ENCODE peak calls at places on chromosomes 3 and 15, in nine cellular contexts. F is RWPE1, K is choroid plexus epithelial cell, N is progenitor cell of endocrine pancreas, A is epithelial cell of proximal tubule, U is fibroblast of villous mesenchyme, O is MCF 10A, E is esophagus squamous epithelium, L is Calu3. D is an unnamed sample.

GRCh38 chr3:155449613-155450267 is 156.3 kb upstream of the STRIT1 start:
- DNase-seq in K (no peak), F (no peak), U (no peak), O (no peak), N (no peak), E (no peak), A (no peak), L (no peak), D (no peak)

GRCh38 chr15:43934480-43934879 is 107.7 kb downstream of the WDR76 start:
- DNase-seq in A (no peak), N (no peak), E (no peak), O (no peak), K (no peak), U (peak), F (no peak), L (no peak), D (no peak)

GRCh38 chr3:158936530-158937113 is 134.8 kb downstream of the MFSD1 start:
- DNase-seq in O (no peak), F (no peak), L (no peak), N (no peak), A (no peak), E (no peak), K (no peak), U (no peak), D (no peak)

GRCh38 chr3:79066481-79066880 is 701.3 kb downstream of the ROBO1 start:
- DNase-seq in O (no peak), K (no peak), U (no peak), N (no peak), A (no peak), L (no peak), F (no peak), E (no peak), D (no peak)

GRCh38 chr3:122691195-122691594 is 10.6 kb downstream of the PARP14 start:
- DNase-seq in F (peak), E (no peak), N (no peak), K (peak), U (peak), L (no peak), A (peak), O (peak), D (no peak)

GRCh38 chr3:125125822-125126245 is 70.0 kb upstream of the HEG1 start:
- DNase-seq in L (no peak), K (peak), U (peak), O (peak), E (no peak), A (no peak), F (peak), N (no peak), D (no peak)

GRCh38 chr3:99753268-99753975 is 64.2 kb upstream of the CMSS1 start:
- DNase-seq in K (peak), N (no peak), L (peak), O (peak), A (no peak), U (peak), E (no peak), F (peak), D (no peak)

GRCh38 chr15:74824976-74825375 is 1.5 kb upstream of the CPLX3 start:
- DNase-seq in N (no peak), U (no peak), A (no peak), L (no peak), F (no peak), O (no peak), K (no peak), E (no peak), D (no peak)

GRCh38 chr15:79478108-79478507 is 46.0 kb downstream of the MINAR1 start:
- DNase-seq in E (no peak), O (no peak), U (no peak), F (no peak), L (no peak), A (no peak), N (no peak), K (no peak), D (no peak)

GRCh38 chr3:107387555-107387954 is 10.3 kb downstream of the CCDC54 start:
- DNase-seq in E (no peak), N (no peak), O (peak), L (no peak), K (peak), U (no peak), A (no peak), F (no peak), D (no peak)

GRCh38 chr3:143158549-143158988 is 39.0 kb downstream of the CHST2 start:
- DNase-seq in F (no peak), N (no peak), L (no peak), U (peak), O (peak), A (no peak), E (no peak), K (peak), D (no peak)

GRCh38 chr3:52507359-52507758 is 12.2 kb downstream of the STAB1 start:
- DNase-seq in E (no peak), N (no peak), K (peak), U (peak), A (no peak), L (peak), O (peak), F (peak), D (no peak)

GRCh38 chr3:13638927-13639326 is 90.0 kb downstream of the FBLN2 start:
- DNase-seq in A (no peak), E (no peak), O (no peak), L (no peak), N (no peak), F (no peak), U (no peak), K (no peak), D (no peak)

GRCh38 chr3:37712918-37713819 is 148.5 kb upstream of the CTDSPL start:
- DNase-seq in K (peak), U (peak), E (no peak), L (no peak), N (no peak), F (peak), A (peak), O (peak), D (no peak)

GRCh38 chr3:129628169-129628522 is 21.7 kb upstream of the PLXND1 start:
- DNase-seq in U (peak), E (no peak), N (no peak), F (no peak), A (no peak), L (no peak), O (no peak), K (no peak), D (no peak)

GRCh38 chr3:15520185-15520584 is 1.3 kb downstream of the COLQ start:
- DNase-seq in O (no peak), N (no peak), L (no peak), K (no peak), A (no peak), E (no peak), F (no peak), U (no peak), D (peak)

GRCh38 chr15:90143176-90143655 is 40.9 kb upstream of the IDH2 start:
- DNase-seq in L (peak), F (peak), A (no peak), N (peak), U (peak), E (no peak), O (peak), K (peak), D (peak)

GRCh38 chr3:85801955-85802354 is 843.2 kb downstream of the CADM2 start:
- DNase-seq in N (no peak), F (peak), K (peak), U (no peak), E (no peak), O (peak), L (peak), A (no peak), D (no peak)

GRCh38 chr15:71003314-71003713 is 110.7 kb downstream of the LRRC49 start:
- DNase-seq in U (no peak), E (no peak), A (no peak), L (no peak), K (peak), O (no peak), F (no peak), N (no peak), D (no peak)

GRCh38 chr3:23136054-23136453 is 67.1 kb upstream of the UBE2E2 start:
- DNase-seq in F (no peak), L (no peak), A (no peak), E (no peak), U (no peak), N (no peak), K (no peak), O (no peak), D (no peak)

GRCh38 chr3:113021471-113021870 is 30.7 kb downstream of the GTPBP8 start:
- DNase-seq in F (no peak), A (no peak), E (no peak), N (no peak), L (no peak), U (no peak), K (no peak), O (no peak), D (no peak)

GRCh38 chr3:178795349-178795748 is 259.1 kb downstream of the KCNMB2 start:
- DNase-seq in O (no peak), N (no peak), E (no peak), K (no peak), U (peak), A (no peak), F (no peak), L (no peak), D (no peak)

GRCh38 chr3:162721736-162722135 is 1225.1 kb downstream of the OTOL1 start:
- DNase-seq in U (no peak), L (no peak), K (peak), F (no peak), N (no peak), A (no peak), O (no peak), E (no peak), D (no peak)

GRCh38 chr15:77482570-77482969 is 61.9 kb downstream of the HMG20A start:
- DNase-seq in O (peak), N (no peak), E (no peak), U (peak), L (no peak), F (no peak), K (peak), A (no peak), D (no peak)

GRCh38 chr15:70083946-70084345 is 13.8 kb downstream of the TLE3 start:
- DNase-seq in U (no peak), E (no peak), K (no peak), A (no peak), L (no peak), F (no peak), N (no peak), O (no peak), D (no peak)

GRCh38 chr3:124217542-124217941 is 225.6 kb upstream of the ROPN1 start:
- DNase-seq in O (peak), L (peak), F (peak), A (peak), E (no peak), K (peak), U (peak), N (peak), D (no peak)

GRCh38 chr3:170499562-170500156 is 81.0 kb downstream of the CLDN11 start:
- DNase-seq in F (peak), N (no peak), L (peak), E (no peak), U (peak), K (peak), O (peak), A (no peak), D (no peak)

GRCh38 chr15:58441376-58442070 is 9.7 kb downstream of the LIPC start:
- DNase-seq in F (peak), A (no peak), E (no peak), U (peak), O (peak), L (no peak), N (no peak), K (peak), D (no peak)

GRCh38 chr3:113339616-113340244 is 101.6 kb downstream of the CFAP44 start:
- DNase-seq in A (no peak), N (no peak), F (no peak), K (peak), U (no peak), E (no peak), O (no peak), L (no peak), D (no peak)

GRCh38 chr3:45554001-45554691 is 40.4 kb upstream of the LIMD1 start:
- DNase-seq in O (no peak), N (no peak), A (no peak), U (peak), E (no peak), K (peak), L (no peak), F (no peak), D (no peak)

GRCh38 chr15:64552281-64552948 is 92.0 kb downstream of the ZNF609 start:
- DNase-seq in O (no peak), N (no peak), K (no peak), F (no peak), E (no peak), U (no peak), A (no peak), L (no peak), D (no peak)

GRCh38 chr3:153163349-153164008 is 1.5 kb downstream of the RAP2B start:
- DNase-seq in F (peak), A (no peak), U (peak), N (no peak), K (peak), E (no peak), L (no peak), O (peak), D (no peak)

GRCh38 chr3:194184265-194184751 is 48.4 kb downstream of the HES1 start:
- DNase-seq in F (no peak), E (no peak), N (no peak), K (no peak), L (no peak), O (no peak), A (no peak), U (no peak), D (no peak)

GRCh38 chr3:15241341-15241740 is 35.3 kb downstream of the CAPN7 start:
- DNase-seq in L (peak), E (no peak), O (no peak), A (no peak), K (peak), U (no peak), N (no peak), F (peak), D (peak)

GRCh38 chr15:58669108-58669507 is 80.4 kb downstream of the ADAM10 start:
- DNase-seq in L (no peak), O (no peak), U (peak), N (no peak), A (no peak), K (peak), E (no peak), F (no peak), D (no peak)

GRCh38 chr3:150460484-150460883 is 52.4 kb downstream of the TSC22D2 start:
- DNase-seq in N (no peak), A (no peak), K (no peak), U (no peak), O (no peak), L (no peak), E (no peak), F (no peak), D (no peak)
- TF ChIP-seq CTCF in N (no peak), A (no peak), K (no peak), U (no peak), O (no peak), L (no peak), E (no peak), F (no peak), D (no peak)

DNA sequence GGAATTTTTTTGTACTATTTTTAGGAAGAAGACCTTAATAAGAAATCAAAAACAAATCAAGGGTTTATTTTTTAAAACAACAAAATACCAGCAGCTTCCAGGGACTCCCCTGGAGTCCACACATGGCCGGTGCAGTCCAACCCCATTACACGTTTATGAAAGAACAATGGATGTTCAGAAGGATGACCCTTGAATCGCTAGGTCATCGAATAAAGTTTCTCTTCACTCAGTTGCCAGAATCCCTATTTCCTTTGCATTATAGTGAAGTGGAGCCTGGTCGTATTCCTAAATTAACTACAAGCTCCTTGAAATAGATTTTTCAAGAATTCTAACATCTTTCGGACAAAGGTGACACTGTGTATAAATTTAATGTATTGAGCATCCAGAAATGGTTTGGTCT is 95.1 kb downstream of the BDH1 start:
- DNase-seq in N (no peak), A (no peak), K (no peak), L (no peak), F (no peak), O (no peak), E (no peak), U (no peak), D (no peak)
- TF ChIP-seq CTCF in N (no peak), A (no peak), K (peak), L (no peak), F (no peak), O (no peak), E (no peak), U (no peak), D (no peak)

GRCh38 chr3:43153189-43154083 is 47.6 kb upstream of the POMGNT2 start:
- DNase-seq in E (no peak), O (no peak), L (no peak), K (no peak), U (peak), N (no peak), A (no peak), F (no peak), D (no peak)
- TF ChIP-seq CTCF in E (peak), O (no peak), L (no peak), K (no peak), U (no peak), N (no peak), A (no peak), F (no peak), D (no peak)

GRCh38 chr3:12372762-12373280 is 84.0 kb downstream of the PPARG start:
- DNase-seq in O (peak), L (no peak), K (peak), N (no peak), F (no peak), E (no peak), U (peak), A (no peak), D (no peak)
- TF ChIP-seq CTCF in O (no peak), L (no peak), K (no peak), N (no peak), F (no peak), E (no peak), U (no peak), A (no peak), D (no peak)

GRCh38 chr3:50390523-50391177 is 31.3 kb upstream of the TMEM115 start:
- DNase-seq in U (no peak), O (peak), K (no peak), E (no peak), N (no peak), L (no peak), F (peak), A (no peak), D (no peak)

GRCh38 chr3:50385741-50386140 is 26.4 kb upstream of the TMEM115 start:
- DNase-seq in O (no peak), F (no peak), E (no peak), K (no peak), L (no peak), A (no peak), N (no peak), U (no peak), D (no peak)

GRCh38 chr3:50389368-50389767 is 30.0 kb upstream of the TMEM115 start:
- DNase-seq in U (no peak), K (no peak), O (no peak), L (no peak), F (no peak), N (no peak), E (no peak), A (no peak), D (no peak)

GRCh38 chr3:50388021-50388719 is 28.8 kb upstream of the TMEM115 start:
- DNase-seq in K (peak), E (no peak), U (peak), N (no peak), L (peak), F (no peak), O (no peak), A (no peak), D (no peak)

GRCh38 chr3:50388720-50389352 is 29.5 kb upstream of the TMEM115 start:
- DNase-seq in U (no peak), N (no peak), F (no peak), A (no peak), K (peak), L (no peak), E (no peak), O (no peak), D (no peak)
- TF ChIP-seq CTCF in U (no peak), N (no peak), F (no peak), A (no peak), K (no peak), L (no peak), E (no peak), O (no peak), D (no peak)